ENCODE peak calls at places on chromosome 21, in nine cellular contexts. E, C, Y, G, W, S, K, B and X are unnamed samples.

GRCh38 chr21:32585970-32586369 is 647 bp upstream of the TCP10L start:
- DNase-seq in Y (no peak), K (no peak), G (no peak), S (no peak), C (no peak), E (no peak), B (no peak), W (no peak), X (no peak)

GRCh38 chr21:35390013-35390776 is 341.1 kb upstream of the RUNX1 start:
- DNase-seq in Y (peak; percentile 74), S (peak; percentile 47), C (no peak), K (peak; percentile 47), G (no peak), B (peak; percentile 95), W (no peak), E (no peak), X (peak; percentile 94)

GRCh38 chr21:44991538-44992483 is 52.0 kb downstream of the SLX9 start:
- DNase-seq in Y (no peak), B (no peak), K (no peak), E (no peak), S (no peak), G (no peak), W (no peak), C (no peak), X (peak; percentile 53)

GRCh38 chr21:37365657-37366487 is 701 bp upstream of the DYRK1A start:
- DNase-seq in S (peak; percentile 86), C (peak; percentile 69), G (no peak), Y (peak; percentile 66), B (peak; percentile 80), E (no peak), W (no peak), K (peak; percentile 83), X (no peak)

GRCh38 chr21:35505067-35505466 is 456.0 kb upstream of the RUNX1 start:
- DNase-seq in E (no peak), C (no peak), K (no peak), S (no peak), G (no peak), B (no peak), Y (no peak), W (no peak), X (no peak)

GRCh38 chr21:32403201-32403701 is 9.3 kb upstream of the EVA1C start:
- DNase-seq in K (peak; percentile 86), Y (peak; percentile 50), C (peak; percentile 65), W (peak; percentile 59), B (peak; percentile 64), G (peak; percentile 44), S (peak; percentile 96), E (peak; percentile 50), X (no peak)

GRCh38 chr21:39077816-39078215 is 105.4 kb downstream of the PSMG1 start:
- DNase-seq in E (no peak), S (no peak), G (no peak), W (no peak), K (no peak), Y (no peak), B (no peak), C (no peak), X (no peak)

GRCh38 chr21:42350271-42350885 is 416 bp downstream of the TFF2 start:
- DNase-seq in S (no peak), K (no peak), E (no peak), B (no peak), G (no peak), Y (no peak), W (no peak), C (no peak), X (no peak)

GRCh38 chr21:37568415-37568814 is 201.8 kb downstream of the DYRK1A start:
- DNase-seq in K (no peak), E (no peak), B (no peak), Y (no peak), G (no peak), S (no peak), C (no peak), W (no peak), X (no peak)

GRCh38 chr21:45295576-45296365 is 8.1 kb upstream of the POFUT2 start:
- DNase-seq in Y (no peak), K (peak; percentile 74), G (no peak), E (no peak), C (no peak), W (no peak), B (peak; percentile 28), S (peak; percentile 83), X (no peak)

GRCh38 chr21:30580132-30580531 is 10.1 kb downstream of the KRTAP22-2 start:
- DNase-seq in S (no peak), W (no peak), C (no peak), K (no peak), B (no peak), E (no peak), G (no peak), Y (no peak), X (no peak)

GRCh38 chr21:36235058-36235582 is 78.5 kb downstream of the DOP1B start:
- DNase-seq in K (no peak), W (no peak), S (no peak), E (no peak), G (no peak), C (no peak), B (no peak), Y (no peak), X (no peak)

GRCh38 chr21:44497641-44498243 is 42.3 kb downstream of the KRTAP10-1 start:
- DNase-seq in K (no peak), Y (peak; percentile 69), C (no peak), G (no peak), S (peak; percentile 43), E (no peak), B (no peak), W (no peak), X (no peak)

GRCh38 chr21:23887709-23888303 is 1719.5 kb downstream of the MRPL39 start:
- DNase-seq in Y (no peak), G (peak; percentile 11), E (no peak), K (no peak), C (peak; percentile 76), S (no peak), B (no peak), W (no peak), X (no peak)

GRCh38 chr21:44354001-44354405 is 582 bp downstream of the TRPM2 start:
- DNase-seq in E (no peak), S (no peak), B (no peak), Y (no peak), W (no peak), G (no peak), K (no peak), C (no peak), X (no peak)

GRCh38 chr21:35159881-35160280 is 110.8 kb upstream of the RUNX1 start:
- DNase-seq in E (no peak), S (no peak), B (peak; percentile 88), Y (no peak), C (no peak), G (no peak), W (no peak), K (peak; percentile 41), X (no peak)

GRCh38 chr21:38858429-38859205 is 52.9 kb downstream of the ETS2 start:
- DNase-seq in Y (no peak), E (no peak), S (no peak), G (no peak), W (no peak), B (no peak), C (no peak), K (no peak), X (no peak)

GRCh38 chr21:46559291-46559983 is 45.4 kb downstream of the S100B start:
- DNase-seq in Y (no peak), E (no peak), K (no peak), G (peak; percentile 66), B (no peak), S (no peak), C (peak; percentile 79), W (no peak), X (no peak)

GRCh38 chr21:24693779-24694178 is 913.5 kb downstream of the MRPL39 start:
- DNase-seq in W (no peak), E (no peak), B (no peak), G (no peak), Y (no peak), K (no peak), C (no peak), S (peak; percentile 4), X (no peak)

GRCh38 chr21:36567216-36567917 is 87.4 kb upstream of the CLDN14 start:
- DNase-seq in Y (no peak), S (no peak), K (no peak), E (no peak), G (no peak), B (no peak), W (no peak), C (no peak), X (no peak)

GRCh38 chr21:44555200-44555875 is 3.3 kb downstream of the KRTAP10-3 start:
- DNase-seq in W (no peak), S (no peak), E (no peak), K (no peak), C (no peak), G (no peak), Y (no peak), B (no peak), X (no peak)

GRCh38 chr21:31151156-31151555 is 112.9 kb upstream of the KRTAP19-8 start:
- DNase-seq in W (no peak), Y (no peak), E (no peak), S (no peak), G (no peak), C (no peak), K (no peak), B (no peak), X (no peak)

GRCh38 chr21:42075686-42076471 is 4.8 kb downstream of the UMODL1 start:
- DNase-seq in E (no peak), S (no peak), K (no peak), Y (no peak), B (no peak), W (no peak), G (no peak), C (no peak), X (no peak)

GRCh38 chr21:42724226-42724920 is 71.0 kb downstream of the PDE9A start:
- DNase-seq in Y (no peak), W (peak; percentile 83), E (no peak), K (peak; percentile 85), C (no peak), G (no peak), S (peak; percentile 88), B (peak; percentile 59), X (no peak)

GRCh38 chr21:39050839-39051560 is 132.3 kb downstream of the PSMG1 start:
- DNase-seq in E (no peak), W (no peak), G (no peak), Y (no peak), K (no peak), C (no peak), B (no peak), S (no peak), X (no peak)

GRCh38 chr21:39673736-39674135 is 61.0 kb downstream of the B3GALT5 start:
- DNase-seq in S (no peak), G (no peak), K (no peak), C (no peak), W (no peak), B (no peak), E (no peak), Y (peak; percentile 92), X (no peak)

GRCh38 chr21:28675265-28676041 is 317.2 kb downstream of the LTN1 start:
- DNase-seq in W (peak; percentile 30), S (no peak), G (no peak), K (peak; percentile 46), Y (no peak), C (no peak), B (peak; percentile 64), E (no peak), X (no peak)

GRCh38 chr21:46457801-46458314 is 833 bp upstream of the DIP2A start:
- DNase-seq in G (no peak), S (peak; percentile 75), Y (peak; percentile 44), W (no peak), C (peak; percentile 56), B (peak; percentile 51), E (no peak), K (peak; percentile 38), X (no peak)

GRCh38 chr21:39348355-39349210 is at the start of gene HMGN1:
- DNase-seq in G (peak; percentile 80), K (peak; percentile 83), Y (peak; percentile 96), C (peak; percentile 96), W (peak; percentile 76), S (peak; percentile 95), B (peak; percentile 92), E (peak; percentile 60), X (peak; percentile 88)

GRCh38 chr21:45644041-45644906 is 749 bp downstream of the PCBP3 start:
- DNase-seq in Y (peak; percentile 37), E (no peak), B (no peak), W (no peak), C (peak; percentile 53), K (peak; percentile 59), G (no peak), S (peak; percentile 71), X (no peak)